ENCODE peak calls at places on chromosomes 12 and 14, in four cellular contexts. One of them, this sample, is unnamed.

GRCh38 chr12:108594-108993 is 42.0 kb downstream of the IQSEC3 start:
- DNase-seq in brain microvascular endothelial cell: no peak
- DNase-seq in cardiac fibroblast: no peak
- DNase-seq in AG04450: no peak
- DNase-seq in this sample: no peak

GRCh38 chr14:93036652-93037341 is 78.9 kb downstream of the ITPK1 start:
- DNase-seq in AG04450: no peak
- DNase-seq in brain microvascular endothelial cell: no peak
- DNase-seq in cardiac fibroblast: peak
- DNase-seq in this sample: no peak

GRCh38 chr12:42691991-42692557 is 102.5 kb upstream of the PRICKLE1 start:
- DNase-seq in cardiac fibroblast: peak
- DNase-seq in AG04450: no peak
- DNase-seq in brain microvascular endothelial cell: no peak
- DNase-seq in this sample: no peak

GRCh38 chr14:27391331-27391730 is 793.5 kb upstream of the NOVA1 start:
- DNase-seq in cardiac fibroblast: peak
- DNase-seq in brain microvascular endothelial cell: no peak
- DNase-seq in AG04450: no peak
- DNase-seq in this sample: no peak

GRCh38 chr14:56145965-56146364 is 27.8 kb downstream of the PELI2 start:
- DNase-seq in brain microvascular endothelial cell: peak
- DNase-seq in cardiac fibroblast: peak
- DNase-seq in AG04450: peak
- DNase-seq in this sample: peak

GRCh38 chr14:94648801-94649200 is 36.6 kb downstream of the SERPINA3 start:
- DNase-seq in brain microvascular endothelial cell: no peak
- DNase-seq in cardiac fibroblast: no peak
- DNase-seq in AG04450: no peak
- DNase-seq in this sample: no peak

GRCh38 chr12:26197832-26198231 is 2.5 kb downstream of the SSPN start:
- DNase-seq in brain microvascular endothelial cell: no peak
- DNase-seq in AG04450: no peak
- DNase-seq in cardiac fibroblast: no peak
- DNase-seq in this sample: no peak

GRCh38 chr12:108196319-108196718 is 67.2 kb downstream of the WSCD2 start:
- DNase-seq in AG04450: no peak
- DNase-seq in cardiac fibroblast: no peak
- DNase-seq in brain microvascular endothelial cell: no peak
- DNase-seq in this sample: no peak

GRCh38 chr12:82708507-82708906 is 21.8 kb downstream of the TMTC2 start:
- DNase-seq in cardiac fibroblast: no peak
- DNase-seq in brain microvascular endothelial cell: no peak
- DNase-seq in AG04450: no peak
- DNase-seq in this sample: no peak

GRCh38 chr12:121787063-121787774 is 6.3 kb downstream of the RHOF start:
- DNase-seq in cardiac fibroblast: no peak
- DNase-seq in AG04450: no peak
- DNase-seq in brain microvascular endothelial cell: no peak
- DNase-seq in this sample: no peak

GRCh38 chr14:46580941-46581671 is 70.5 kb downstream of the RPL10L start:
- DNase-seq in AG04450: no peak
- DNase-seq in cardiac fibroblast: peak
- DNase-seq in brain microvascular endothelial cell: peak
- DNase-seq in this sample: no peak

GRCh38 chr12:52206309-52207040 is 14.7 kb upstream of the KRT80 start:
- DNase-seq in AG04450: no peak
- DNase-seq in cardiac fibroblast: no peak
- DNase-seq in brain microvascular endothelial cell: no peak
- DNase-seq in this sample: no peak

GRCh38 chr12:3141339-3142321 is 64.5 kb downstream of the TSPAN9 start:
- DNase-seq in brain microvascular endothelial cell: no peak
- DNase-seq in cardiac fibroblast: no peak
- DNase-seq in AG04450: no peak
- DNase-seq in this sample: no peak

GRCh38 chr12:3139760-3140159 is 62.6 kb downstream of the TSPAN9 start:
- DNase-seq in cardiac fibroblast: no peak
- DNase-seq in brain microvascular endothelial cell: no peak
- DNase-seq in AG04450: no peak
- DNase-seq in this sample: no peak

GRCh38 chr12:3138896-3139590 is 61.9 kb downstream of the TSPAN9 start:
- DNase-seq in AG04450: no peak
- DNase-seq in brain microvascular endothelial cell: no peak
- DNase-seq in cardiac fibroblast: no peak
- DNase-seq in this sample: no peak

GRCh38 chr12:3142386-3142785 is 65.2 kb downstream of the TSPAN9 start:
- DNase-seq in AG04450: no peak
- DNase-seq in brain microvascular endothelial cell: no peak
- DNase-seq in cardiac fibroblast: no peak
- DNase-seq in this sample: no peak

DNA sequence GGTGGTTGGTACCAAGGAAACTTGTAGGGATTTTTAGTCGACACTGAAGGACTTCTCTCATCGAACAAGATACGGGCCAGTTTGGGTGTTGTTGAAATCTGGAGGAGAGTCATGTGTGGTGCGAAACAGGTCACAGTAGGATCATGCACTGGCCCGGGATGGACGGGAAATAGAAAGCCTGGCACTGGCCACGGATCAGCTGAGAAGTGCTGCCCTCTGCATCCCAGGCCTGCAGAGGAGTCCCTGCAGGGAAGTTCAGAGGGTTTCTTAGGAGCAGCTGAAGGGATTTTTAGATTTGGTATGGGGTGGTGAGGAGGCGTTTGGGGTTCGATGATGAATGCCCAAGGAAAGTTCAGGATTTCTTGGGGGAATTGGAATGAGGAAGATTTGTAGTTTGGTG is 63.1 kb downstream of the TSPAN9 start:
- DNase-seq in cardiac fibroblast: no peak
- DNase-seq in brain microvascular endothelial cell: no peak
- DNase-seq in AG04450: no peak
- DNase-seq in this sample: no peak
- H3K4me3 ChIP-seq in cardiac fibroblast: no peak
- H3K4me3 ChIP-seq in brain microvascular endothelial cell: no peak
- H3K4me3 ChIP-seq in AG04450: no peak
- H3K4me3 ChIP-seq in this sample: no peak

GRCh38 chr12:73514672-73515071 is 1023.0 kb upstream of the ATXN7L3B start:
- DNase-seq in cardiac fibroblast: no peak
- DNase-seq in AG04450: no peak
- DNase-seq in brain microvascular endothelial cell: no peak
- DNase-seq in this sample: no peak
- TF ChIP-seq CTCF in cardiac fibroblast: no peak
- TF ChIP-seq CTCF in AG04450: no peak
- TF ChIP-seq CTCF in brain microvascular endothelial cell: peak
- TF ChIP-seq CTCF in this sample: no peak

DNA sequence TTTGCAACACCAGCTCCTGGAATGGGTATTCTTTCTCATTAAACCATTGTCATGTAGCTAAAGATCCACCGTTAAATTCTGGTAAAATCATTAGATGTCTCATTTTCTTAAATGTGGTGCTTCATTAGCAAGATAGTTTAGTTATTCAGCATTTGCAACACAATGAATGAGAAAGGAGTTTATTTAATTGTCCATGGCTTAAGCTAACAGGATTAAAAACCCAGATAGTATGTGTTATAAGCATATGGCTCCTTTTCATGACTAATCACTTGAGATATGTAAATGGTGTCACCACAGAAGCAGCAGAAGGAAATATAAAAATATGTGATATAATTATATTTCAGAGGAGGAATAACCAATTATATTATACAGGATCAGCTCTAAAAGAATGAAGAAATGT is 155.9 kb upstream of the ARHGAP5 start:
- DNase-seq in AG04450: no peak
- DNase-seq in cardiac fibroblast: no peak
- DNase-seq in brain microvascular endothelial cell: no peak
- DNase-seq in this sample: no peak
- H3K4me3 ChIP-seq in AG04450: no peak
- H3K4me3 ChIP-seq in cardiac fibroblast: no peak
- H3K4me3 ChIP-seq in brain microvascular endothelial cell: no peak
- H3K4me3 ChIP-seq in this sample: no peak

GRCh38 chr12:132263061-132263360 is 66.4 kb downstream of the GALNT9 start:
- DNase-seq in cardiac fibroblast: no peak
- DNase-seq in AG04450: no peak
- DNase-seq in brain microvascular endothelial cell: no peak
- DNase-seq in this sample: no peak
- TF ChIP-seq CTCF in cardiac fibroblast: no peak
- TF ChIP-seq CTCF in AG04450: no peak
- TF ChIP-seq CTCF in brain microvascular endothelial cell: no peak
- TF ChIP-seq CTCF in this sample: no peak

This sample was measured in AG09309.